ENCODE peak calls at places on chromosomes 11 and 22, in eight cellular contexts. One of them, this sample, is unnamed.

GRCh38 chr22:50688448-50688847 is 15.8 kb downstream of the SHANK3 start:
- DNase-seq in uterus: no peak
- DNase-seq in fibroblast of the aortic adventitia: no peak
- DNase-seq in cardiac fibroblast: no peak
- DNase-seq in astrocyte of the cerebellum: no peak
- DNase-seq in esophagus squamous epithelium: no peak
- DNase-seq in spleen: peak
- DNase-seq in AG04449: no peak
- DNase-seq in this sample: no peak

GRCh38 chr11:111729441-111729840 is 36.7 kb downstream of the PPP2R1B start:
- DNase-seq in uterus: no peak
- DNase-seq in fibroblast of the aortic adventitia: no peak
- DNase-seq in cardiac fibroblast: no peak
- DNase-seq in astrocyte of the cerebellum: no peak
- DNase-seq in esophagus squamous epithelium: no peak
- DNase-seq in spleen: no peak
- DNase-seq in AG04449: no peak
- DNase-seq in this sample: no peak

GRCh38 chr22:46780453-46780852 is 18.0 kb downstream of the TBC1D22A start:
- DNase-seq in uterus: no peak
- DNase-seq in fibroblast of the aortic adventitia: no peak
- DNase-seq in cardiac fibroblast: no peak
- DNase-seq in astrocyte of the cerebellum: no peak
- DNase-seq in esophagus squamous epithelium: no peak
- DNase-seq in spleen: peak
- DNase-seq in AG04449: no peak
- DNase-seq in this sample: no peak

GRCh38 chr22:19497245-19497644 is 17.5 kb downstream of the CDC45 start:
- DNase-seq in uterus: no peak
- DNase-seq in fibroblast of the aortic adventitia: peak
- DNase-seq in cardiac fibroblast: peak
- DNase-seq in astrocyte of the cerebellum: peak
- DNase-seq in esophagus squamous epithelium: no peak
- DNase-seq in spleen: no peak
- DNase-seq in AG04449: peak
- DNase-seq in this sample: peak

GRCh38 chr22:42343136-42343484 is 72.7 kb upstream of the TCF20 start:
- DNase-seq in uterus: no peak
- DNase-seq in fibroblast of the aortic adventitia: no peak
- DNase-seq in cardiac fibroblast: no peak
- DNase-seq in astrocyte of the cerebellum: no peak
- DNase-seq in esophagus squamous epithelium: no peak
- DNase-seq in spleen: no peak
- DNase-seq in AG04449: no peak
- DNase-seq in this sample: no peak

GRCh38 chr11:44955019-44955738 is 4.5 kb upstream of the TP53I11 start:
- DNase-seq in uterus: peak
- DNase-seq in fibroblast of the aortic adventitia: peak
- DNase-seq in cardiac fibroblast: peak
- DNase-seq in astrocyte of the cerebellum: peak
- DNase-seq in esophagus squamous epithelium: no peak
- DNase-seq in spleen: no peak
- DNase-seq in AG04449: peak
- DNase-seq in this sample: peak

GRCh38 chr11:62373464-62374110 is 36.3 kb downstream of the ASRGL1 start:
- DNase-seq in uterus: no peak
- DNase-seq in fibroblast of the aortic adventitia: no peak
- DNase-seq in cardiac fibroblast: no peak
- DNase-seq in astrocyte of the cerebellum: no peak
- DNase-seq in esophagus squamous epithelium: no peak
- DNase-seq in spleen: no peak
- DNase-seq in AG04449: no peak
- DNase-seq in this sample: no peak

GRCh38 chr22:23652286-23652685 is 20.2 kb upstream of the DRICH1 start:
- DNase-seq in uterus: no peak
- DNase-seq in fibroblast of the aortic adventitia: no peak
- DNase-seq in cardiac fibroblast: no peak
- DNase-seq in astrocyte of the cerebellum: no peak
- DNase-seq in esophagus squamous epithelium: no peak
- DNase-seq in spleen: peak
- DNase-seq in AG04449: no peak
- DNase-seq in this sample: no peak

GRCh38 chr11:110797453-110797852 is 85.2 kb upstream of the ARHGAP20 start:
- DNase-seq in uterus: no peak
- DNase-seq in fibroblast of the aortic adventitia: no peak
- DNase-seq in cardiac fibroblast: peak
- DNase-seq in astrocyte of the cerebellum: no peak
- DNase-seq in esophagus squamous epithelium: no peak
- DNase-seq in spleen: no peak
- DNase-seq in AG04449: no peak
- DNase-seq in this sample: peak

GRCh38 chr11:64303109-64304031 is 2.0 kb upstream of the ESRRA start:
- DNase-seq in uterus: no peak
- DNase-seq in fibroblast of the aortic adventitia: no peak
- DNase-seq in cardiac fibroblast: no peak
- DNase-seq in astrocyte of the cerebellum: no peak
- DNase-seq in esophagus squamous epithelium: no peak
- DNase-seq in spleen: no peak
- DNase-seq in AG04449: no peak
- DNase-seq in this sample: no peak
- H3K4me3 ChIP-seq in uterus: no peak
- H3K4me3 ChIP-seq in fibroblast of the aortic adventitia: no peak
- H3K4me3 ChIP-seq in cardiac fibroblast: no peak
- H3K4me3 ChIP-seq in astrocyte of the cerebellum: no peak
- H3K4me3 ChIP-seq in esophagus squamous epithelium: no peak
- H3K4me3 ChIP-seq in spleen: no peak
- H3K4me3 ChIP-seq in AG04449: no peak
- H3K4me3 ChIP-seq in this sample: no peak

GRCh38 chr11:124935548-124936514 is at the start of gene HEPACAM:
- DNase-seq in uterus: no peak
- DNase-seq in fibroblast of the aortic adventitia: no peak
- DNase-seq in cardiac fibroblast: no peak
- DNase-seq in astrocyte of the cerebellum: no peak
- DNase-seq in esophagus squamous epithelium: no peak
- DNase-seq in spleen: no peak
- DNase-seq in AG04449: no peak
- DNase-seq in this sample: no peak

GRCh38 chr11:124938970-124939369 is 3.1 kb upstream of the HEPACAM start:
- DNase-seq in uterus: no peak
- DNase-seq in fibroblast of the aortic adventitia: no peak
- DNase-seq in cardiac fibroblast: no peak
- DNase-seq in astrocyte of the cerebellum: no peak
- DNase-seq in esophagus squamous epithelium: no peak
- DNase-seq in spleen: no peak
- DNase-seq in AG04449: no peak
- DNase-seq in this sample: no peak

GRCh38 chr11:124937336-124937935 is 1.6 kb upstream of the HEPACAM start:
- DNase-seq in uterus: no peak
- DNase-seq in fibroblast of the aortic adventitia: no peak
- DNase-seq in cardiac fibroblast: no peak
- DNase-seq in astrocyte of the cerebellum: no peak
- DNase-seq in esophagus squamous epithelium: no peak
- DNase-seq in spleen: no peak
- DNase-seq in AG04449: no peak
- DNase-seq in this sample: no peak

GRCh38 chr11:124938206-124938765 is 2.4 kb upstream of the HEPACAM start:
- DNase-seq in uterus: no peak
- DNase-seq in fibroblast of the aortic adventitia: no peak
- DNase-seq in cardiac fibroblast: no peak
- DNase-seq in astrocyte of the cerebellum: no peak
- DNase-seq in esophagus squamous epithelium: no peak
- DNase-seq in spleen: no peak
- DNase-seq in AG04449: no peak
- DNase-seq in this sample: peak

GRCh38 chr11:124934862-124935547 is 842 bp downstream of the HEPACAM start:
- DNase-seq in uterus: no peak
- DNase-seq in fibroblast of the aortic adventitia: peak
- DNase-seq in cardiac fibroblast: peak
- DNase-seq in astrocyte of the cerebellum: peak
- DNase-seq in esophagus squamous epithelium: no peak
- DNase-seq in spleen: no peak
- DNase-seq in AG04449: peak
- DNase-seq in this sample: peak
- TF ChIP-seq CTCF in uterus: no peak
- TF ChIP-seq CTCF in fibroblast of the aortic adventitia: no peak
- TF ChIP-seq CTCF in cardiac fibroblast: peak
- TF ChIP-seq CTCF in astrocyte of the cerebellum: peak
- TF ChIP-seq CTCF in esophagus squamous epithelium: no peak
- TF ChIP-seq CTCF in spleen: no peak
- TF ChIP-seq CTCF in AG04449: no peak
- TF ChIP-seq CTCF in this sample: peak

GRCh38 chr11:64996710-64997380 is at the start of gene BATF2:
- DNase-seq in uterus: peak
- DNase-seq in fibroblast of the aortic adventitia: peak
- DNase-seq in cardiac fibroblast: peak
- DNase-seq in astrocyte of the cerebellum: no peak
- DNase-seq in esophagus squamous epithelium: no peak
- DNase-seq in spleen: peak
- DNase-seq in AG04449: no peak
- DNase-seq in this sample: peak
- H3K4me3 ChIP-seq in uterus: peak
- H3K4me3 ChIP-seq in fibroblast of the aortic adventitia: peak
- H3K4me3 ChIP-seq in cardiac fibroblast: peak
- H3K4me3 ChIP-seq in astrocyte of the cerebellum: no peak
- H3K4me3 ChIP-seq in esophagus squamous epithelium: no peak
- H3K4me3 ChIP-seq in spleen: peak
- H3K4me3 ChIP-seq in AG04449: peak
- H3K4me3 ChIP-seq in this sample: no peak

DNA sequence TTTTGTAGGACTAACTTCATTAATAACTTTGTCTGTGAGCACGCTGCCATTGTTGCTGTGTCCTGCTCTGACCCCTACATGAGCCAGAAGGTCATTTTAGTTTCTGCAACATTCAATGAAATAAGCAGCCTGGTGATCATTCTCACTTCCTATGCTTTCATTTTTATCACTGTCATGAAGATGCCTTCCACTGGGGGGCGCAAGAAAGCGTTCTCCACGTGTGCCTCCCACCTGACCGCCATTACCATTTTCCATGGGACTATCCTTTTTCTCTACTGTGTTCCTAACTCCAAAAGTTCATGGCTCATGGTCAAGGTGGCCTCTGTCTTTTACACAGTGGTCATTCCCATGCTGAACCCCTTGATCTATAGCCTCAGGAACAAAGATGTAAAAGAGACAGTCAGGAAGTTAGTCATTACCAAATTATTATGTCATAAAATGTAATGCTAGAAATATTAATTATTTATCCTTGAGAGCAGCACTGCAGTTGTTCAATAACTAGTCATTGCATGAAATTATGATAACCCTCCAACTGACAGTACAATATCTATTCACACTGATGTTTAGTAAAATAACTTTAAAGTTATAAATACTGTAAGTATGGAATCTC is 46.4 kb upstream of the OR5D13 start:
- DNase-seq in uterus: no peak
- DNase-seq in fibroblast of the aortic adventitia: no peak
- DNase-seq in cardiac fibroblast: no peak
- DNase-seq in astrocyte of the cerebellum: no peak
- DNase-seq in esophagus squamous epithelium: no peak
- DNase-seq in spleen: no peak
- DNase-seq in AG04449: no peak
- DNase-seq in this sample: no peak
- TF ChIP-seq CTCF in uterus: no peak
- TF ChIP-seq CTCF in fibroblast of the aortic adventitia: no peak
- TF ChIP-seq CTCF in cardiac fibroblast: no peak
- TF ChIP-seq CTCF in astrocyte of the cerebellum: no peak
- TF ChIP-seq CTCF in esophagus squamous epithelium: no peak
- TF ChIP-seq CTCF in spleen: no peak
- TF ChIP-seq CTCF in AG04449: no peak
- TF ChIP-seq CTCF in this sample: no peak

DNA sequence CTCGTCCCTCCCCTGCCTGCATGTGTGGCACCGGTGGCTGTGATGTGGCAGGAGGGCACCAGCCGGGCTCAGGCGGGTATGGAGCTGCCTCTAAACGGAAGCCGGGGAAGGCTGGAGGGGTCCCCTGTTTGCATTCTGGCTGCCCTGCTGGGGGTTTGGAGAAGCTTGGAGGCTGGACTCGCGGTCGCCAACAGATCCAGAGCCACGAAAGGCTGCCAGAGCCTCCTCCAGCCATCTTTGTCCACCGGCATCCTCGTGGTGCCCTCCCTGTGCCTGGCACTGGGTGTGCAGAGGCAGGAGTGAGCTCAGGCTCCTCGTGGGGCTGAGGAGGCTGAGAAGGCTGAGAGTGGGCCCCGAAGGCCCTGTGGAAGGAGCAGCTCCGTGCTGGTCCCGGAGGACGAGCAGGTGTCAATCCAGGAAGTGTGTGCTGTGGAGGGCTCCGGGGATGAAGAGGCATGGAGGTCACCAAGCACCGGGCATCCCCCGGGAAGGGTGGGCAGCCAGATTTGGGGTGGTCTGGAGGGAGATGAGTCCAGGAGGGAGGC is 937 bp downstream of the KDELR3 start:
- DNase-seq in uterus: no peak
- DNase-seq in fibroblast of the aortic adventitia: no peak
- DNase-seq in cardiac fibroblast: no peak
- DNase-seq in astrocyte of the cerebellum: no peak
- DNase-seq in esophagus squamous epithelium: no peak
- DNase-seq in spleen: peak
- DNase-seq in AG04449: no peak
- DNase-seq in this sample: no peak
- H3K4me3 ChIP-seq in uterus: peak
- H3K4me3 ChIP-seq in fibroblast of the aortic adventitia: peak
- H3K4me3 ChIP-seq in cardiac fibroblast: peak
- H3K4me3 ChIP-seq in astrocyte of the cerebellum: peak
- H3K4me3 ChIP-seq in esophagus squamous epithelium: no peak
- H3K4me3 ChIP-seq in spleen: no peak
- H3K4me3 ChIP-seq in AG04449: peak
- H3K4me3 ChIP-seq in this sample: peak

GRCh38 chr11:99257131-99257530 is 236.4 kb downstream of the CNTN5 start:
- DNase-seq in uterus: no peak
- DNase-seq in fibroblast of the aortic adventitia: no peak
- DNase-seq in cardiac fibroblast: peak
- DNase-seq in astrocyte of the cerebellum: no peak
- DNase-seq in esophagus squamous epithelium: no peak
- DNase-seq in spleen: no peak
- DNase-seq in AG04449: no peak
- DNase-seq in this sample: peak
- TF ChIP-seq CTCF in uterus: no peak
- TF ChIP-seq CTCF in fibroblast of the aortic adventitia: no peak
- TF ChIP-seq CTCF in cardiac fibroblast: no peak
- TF ChIP-seq CTCF in astrocyte of the cerebellum: no peak
- TF ChIP-seq CTCF in esophagus squamous epithelium: no peak
- TF ChIP-seq CTCF in spleen: no peak
- TF ChIP-seq CTCF in AG04449: no peak
- TF ChIP-seq CTCF in this sample: no peak

This sample was measured in fibroblast of mammary gland.